ENCODE peak calls at places on chromosomes 12 and 14, in eight cellular contexts. C, N, F, A, X, M, V and K are unnamed samples.

GRCh38 chr12:79988368-79988767 is 53.5 kb upstream of the PPP1R12A start:
- DNase-seq in N (no peak), M (no peak), V (no peak), A (peak), F (peak), C (no peak), X (no peak), K (peak)

GRCh38 chr12:53589423-53589822 is 36.8 kb downstream of the ATF7 start:
- DNase-seq in N (no peak), X (peak), C (no peak), A (no peak), F (no peak), M (no peak), V (no peak), K (no peak)

GRCh38 chr12:13251496-13251895 is 55.0 kb downstream of the EMP1 start:
- DNase-seq in V (no peak), F (no peak), X (no peak), A (no peak), C (no peak), N (no peak), M (no peak), K (no peak)

GRCh38 chr14:98144964-98145363 is 1127.0 kb downstream of the BCL11B start:
- DNase-seq in V (no peak), F (no peak), A (no peak), X (no peak), M (no peak), C (peak), N (no peak), K (no peak)

GRCh38 chr14:99924379-99924778 is 131.2 kb downstream of the EML1 start:
- DNase-seq in A (no peak), V (no peak), C (no peak), X (peak), M (no peak), F (no peak), N (no peak), K (no peak)

GRCh38 chr14:50335389-50335788 is 23.3 kb downstream of the DMAC2L start:
- DNase-seq in A (no peak), X (no peak), C (no peak), M (peak), F (peak), N (peak), V (no peak), K (peak)

GRCh38 chr14:85175556-85175955 is 354.4 kb upstream of the FLRT2 start:
- DNase-seq in F (peak), N (no peak), C (no peak), V (peak), A (peak), M (no peak), X (no peak), K (peak)

GRCh38 chr14:65794674-65795279 is 382.2 kb downstream of the FUT8 start:
- DNase-seq in N (no peak), V (no peak), X (no peak), M (no peak), A (no peak), F (no peak), C (no peak), K (no peak)

GRCh38 chr12:49870501-49871262 is 27.8 kb upstream of the BCDIN3D start:
- DNase-seq in V (no peak), M (no peak), F (no peak), A (no peak), X (no peak), N (no peak), C (no peak), K (no peak)

GRCh38 chr14:31207287-31207745 is 277 bp downstream of the HECTD1 start:
- DNase-seq in A (peak), X (no peak), N (no peak), M (no peak), V (peak), F (no peak), C (peak), K (peak)

GRCh38 chr14:61211476-61212262 is 69.5 kb downstream of the TMEM30B start:
- DNase-seq in X (no peak), N (no peak), F (no peak), M (no peak), C (no peak), V (no peak), A (no peak), K (no peak)

GRCh38 chr12:108638141-108638823 is 4.6 kb upstream of the SELPLG start:
- DNase-seq in N (peak), C (no peak), V (no peak), A (no peak), M (no peak), X (no peak), F (no peak), K (no peak)

GRCh38 chr14:74018029-74018703 is 922 bp downstream of the ENTPD5 start:
- DNase-seq in C (peak), X (no peak), M (no peak), F (peak), A (peak), N (peak), V (peak), K (peak)

GRCh38 chr14:97116546-97116945 is 319.4 kb downstream of the VRK1 start:
- DNase-seq in V (no peak), C (no peak), N (no peak), A (no peak), M (no peak), X (no peak), F (no peak), K (no peak)

GRCh38 chr12:5715076-5715475 is 230.0 kb downstream of the ANO2 start:
- DNase-seq in C (no peak), V (no peak), N (no peak), M (no peak), A (no peak), X (no peak), F (no peak), K (no peak)

GRCh38 chr12:57187222-57188089 is 29.1 kb upstream of the NXPH4 start:
- DNase-seq in V (no peak), A (no peak), X (no peak), N (no peak), F (no peak), M (no peak), C (no peak), K (no peak)

GRCh38 chr12:120012067-120012621 is 23.1 kb downstream of the BICDL1 start:
- DNase-seq in N (no peak), C (peak), M (peak), V (no peak), A (no peak), X (peak), F (peak), K (peak)

GRCh38 chr14:96297000-96297399 is 41.0 kb downstream of the BDKRB1 start:
- DNase-seq in V (no peak), F (peak), X (no peak), N (peak), M (no peak), C (no peak), A (no peak), K (peak)

GRCh38 chr12:53530920-53531319 is 23.6 kb upstream of the NPFF start:
- DNase-seq in N (no peak), F (peak), V (no peak), M (no peak), C (peak), X (no peak), A (no peak), K (peak)

GRCh38 chr14:40911161-40911560 is 695.5 kb upstream of the LRFN5 start:
- DNase-seq in F (no peak), M (no peak), X (no peak), A (no peak), N (no peak), C (no peak), V (no peak), K (no peak)

GRCh38 chr12:51210690-51211395 is 7.0 kb downstream of the POU6F1 start:
- DNase-seq in N (no peak), V (no peak), F (no peak), M (no peak), C (no peak), A (no peak), X (no peak), K (no peak)

GRCh38 chr12:105292705-105293104 is 37.8 kb upstream of the C12orf75 start:
- DNase-seq in X (no peak), C (no peak), A (no peak), M (no peak), F (peak), N (peak), V (no peak), K (no peak)

GRCh38 chr14:47674148-47674545 is 1.3 kb downstream of the MDGA2 start:
- DNase-seq in A (no peak), C (no peak), X (no peak), M (peak), F (peak), V (no peak), N (no peak), K (no peak)

GRCh38 chr12:100106861-100107260 is 35.8 kb downstream of the BLTP3B start:
- DNase-seq in N (no peak), F (no peak), A (no peak), V (no peak), M (no peak), X (no peak), C (no peak), K (no peak)

GRCh38 chr12:6868211-6869048 is 1.1 kb downstream of the TPI1 start:
- DNase-seq in C (no peak), X (no peak), F (peak), V (no peak), N (no peak), M (no peak), A (no peak), K (peak)
- TF ChIP-seq CTCF in C (peak), X (no peak), F (peak), V (peak), N (no peak), M (peak), A (peak), K (no peak)

DNA sequence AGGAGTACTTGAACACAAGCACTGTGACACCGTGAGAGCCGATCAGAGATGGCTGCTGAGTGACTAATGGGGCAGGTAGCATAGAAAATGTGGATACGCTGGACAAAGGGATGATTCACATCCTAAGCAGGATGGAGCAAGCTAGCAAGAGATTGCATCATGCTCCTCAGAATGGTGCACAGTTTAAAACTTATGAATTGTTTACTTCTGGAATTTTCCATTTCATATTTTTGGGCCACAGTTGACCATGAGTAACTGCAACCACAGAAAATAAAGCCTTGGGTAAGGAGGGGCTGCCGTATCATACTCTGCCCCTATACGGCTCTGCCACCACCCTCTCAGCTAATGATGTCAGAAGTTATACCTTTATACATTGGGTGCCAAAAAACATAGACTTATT is 23.3 kb upstream of the MARK3 start:
- DNase-seq in C (peak), M (no peak), X (no peak), V (peak), N (peak), A (peak), F (peak), K (peak)
- TF ChIP-seq CTCF in C (no peak), M (no peak), X (no peak), V (no peak), N (no peak), A (no peak), F (no peak), K (peak)

DNA sequence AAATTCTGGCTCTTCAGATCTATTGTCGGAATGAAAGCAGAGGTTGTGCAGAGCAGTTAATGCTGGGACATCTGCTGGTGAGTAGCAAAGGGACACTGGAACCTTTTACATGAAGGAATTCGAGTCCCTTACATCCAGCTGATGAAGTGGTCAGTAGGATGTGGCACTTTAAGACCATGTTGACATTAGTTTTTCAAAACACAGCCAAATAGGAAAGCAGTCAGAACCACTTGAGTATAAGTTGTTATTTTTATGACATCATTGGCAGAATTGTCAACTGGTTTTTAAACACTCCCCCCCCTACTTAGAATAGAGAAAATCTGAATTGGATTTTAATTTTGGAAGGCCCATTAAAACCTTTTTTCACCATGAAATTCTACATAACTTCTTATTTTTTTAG is 46.8 kb upstream of the AMN start:
- DNase-seq in A (no peak), F (no peak), M (no peak), X (no peak), N (peak), V (no peak), C (no peak), K (no peak)
- TF ChIP-seq CTCF in A (no peak), F (no peak), M (no peak), X (no peak), N (no peak), V (no peak), C (no peak), K (no peak)

GRCh38 chr14:52527052-52527451 is 25.3 kb downstream of the TXNDC16 start:
- DNase-seq in F (no peak), A (no peak), C (no peak), V (no peak), X (no peak), M (no peak), N (no peak), K (no peak)
- TF ChIP-seq CTCF in F (no peak), A (no peak), C (no peak), V (no peak), X (no peak), M (no peak), N (no peak), K (no peak)

GRCh38 chr14:105012171-105012985 is 8.5 kb downstream of the CDCA4 start:
- DNase-seq in M (peak), C (no peak), V (no peak), N (no peak), A (no peak), F (no peak), X (no peak), K (no peak)

GRCh38 chr14:105011312-105011990 is 9.4 kb downstream of the CDCA4 start:
- DNase-seq in M (no peak), A (no peak), V (no peak), X (no peak), C (no peak), F (no peak), N (no peak), K (no peak)

GRCh38 chr14:105014631-105015030 is 6.3 kb downstream of the CDCA4 start:
- DNase-seq in V (no peak), N (no peak), F (no peak), C (no peak), A (no peak), M (no peak), X (no peak), K (no peak)

GRCh38 chr14:105014032-105014431 is 6.9 kb downstream of the CDCA4 start:
- DNase-seq in N (no peak), V (no peak), A (no peak), F (no peak), X (no peak), M (no peak), C (no peak), K (no peak)

DNA sequence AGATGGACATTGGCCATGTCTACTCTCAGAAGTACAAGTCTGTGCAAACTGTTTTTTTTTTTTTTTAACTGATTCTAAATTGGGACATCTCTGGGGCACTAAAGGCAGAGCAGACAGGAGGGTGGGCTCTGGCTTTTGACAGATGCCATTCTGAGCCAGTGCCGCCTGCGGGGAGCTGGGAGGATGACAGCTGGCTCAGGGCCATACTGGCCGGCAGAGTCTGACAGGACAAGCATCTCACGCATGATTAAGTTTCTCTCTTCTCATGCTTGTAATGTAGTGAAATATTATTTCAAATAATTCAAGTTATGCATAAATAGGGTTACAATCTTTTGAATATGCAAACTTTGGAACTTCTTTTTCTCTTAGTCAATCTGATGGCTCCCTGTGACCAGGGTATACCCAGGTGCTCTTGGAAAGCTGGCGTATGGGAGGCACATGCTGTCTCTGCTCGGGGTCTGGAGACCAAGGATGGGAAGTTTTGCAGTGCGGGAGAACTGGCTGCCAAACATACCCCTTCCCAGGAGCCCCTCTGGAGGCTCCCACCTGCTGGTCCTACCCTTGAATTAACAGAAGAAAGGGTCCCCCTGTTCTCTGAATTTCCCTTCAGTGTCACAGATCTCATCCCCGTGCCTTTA is 7.6 kb downstream of the CDCA4 start:
- DNase-seq in C (no peak), M (peak), X (peak), V (no peak), N (no peak), F (no peak), A (no peak), K (no peak)
- TF ChIP-seq CTCF in C (no peak), M (peak), X (no peak), V (peak), N (no peak), F (no peak), A (no peak), K (no peak)